ENCODE peak calls at places on chromosomes 3 and 15, in ten cellular contexts. One of them, this sample, is unnamed.

GRCh38 chr15:96504371-96504770 is 173.9 kb downstream of the NR2F2 start:
- DNase-seq in AG04449: no peak
- DNase-seq in Panc1: no peak
- DNase-seq in COR-L47: no peak
- DNase-seq in spleen: no peak
- DNase-seq in gastrocnemius medialis: no peak
- DNase-seq in lower lobe of right lung: no peak
- DNase-seq in 8988T: no peak
- DNase-seq in HS-27A: no peak
- DNase-seq in HEK293T: no peak
- DNase-seq in this sample: no peak

GRCh38 chr3:193052294-193052693 is 134.6 kb upstream of the MB21D2 start:
- DNase-seq in lower lobe of right lung: no peak
- DNase-seq in HS-27A: no peak
- DNase-seq in COR-L47: no peak
- DNase-seq in spleen: no peak
- DNase-seq in Panc1: no peak
- DNase-seq in gastrocnemius medialis: no peak
- DNase-seq in 8988T: no peak
- DNase-seq in HEK293T: no peak
- DNase-seq in AG04449: no peak
- DNase-seq in this sample: no peak

GRCh38 chr3:37526511-37526910 is 335.2 kb upstream of the CTDSPL start:
- DNase-seq in 8988T: no peak
- DNase-seq in HEK293T: no peak
- DNase-seq in COR-L47: no peak
- DNase-seq in spleen: no peak
- DNase-seq in HS-27A: no peak
- DNase-seq in Panc1: no peak
- DNase-seq in gastrocnemius medialis: peak; percentile 90
- DNase-seq in lower lobe of right lung: no peak
- DNase-seq in AG04449: no peak
- DNase-seq in this sample: no peak

GRCh38 chr15:48582472-48583235 is 62.9 kb downstream of the FBN1 start:
- DNase-seq in AG04449: peak; percentile 95
- DNase-seq in COR-L47: no peak
- DNase-seq in gastrocnemius medialis: no peak
- DNase-seq in lower lobe of right lung: no peak
- DNase-seq in HEK293T: peak; percentile 6
- DNase-seq in Panc1: no peak
- DNase-seq in 8988T: no peak
- DNase-seq in HS-27A: peak; percentile 78
- DNase-seq in spleen: no peak
- DNase-seq in this sample: no peak

GRCh38 chr3:194296448-194296831 is 54.7 kb downstream of the CPN2 start:
- DNase-seq in gastrocnemius medialis: no peak
- DNase-seq in HS-27A: peak; percentile 77
- DNase-seq in AG04449: no peak
- DNase-seq in Panc1: no peak
- DNase-seq in HEK293T: no peak
- DNase-seq in spleen: no peak
- DNase-seq in lower lobe of right lung: no peak
- DNase-seq in COR-L47: no peak
- DNase-seq in 8988T: no peak
- DNase-seq in this sample: peak; percentile 90

GRCh38 chr15:87871738-87872315 is 384.7 kb downstream of the NTRK3 start:
- DNase-seq in HEK293T: no peak
- DNase-seq in HS-27A: no peak
- DNase-seq in lower lobe of right lung: no peak
- DNase-seq in COR-L47: no peak
- DNase-seq in AG04449: no peak
- DNase-seq in spleen: no peak
- DNase-seq in 8988T: no peak
- DNase-seq in gastrocnemius medialis: no peak
- DNase-seq in Panc1: no peak
- DNase-seq in this sample: no peak

GRCh38 chr3:4974154-4974553 is 5.1 kb upstream of the BHLHE40 start:
- DNase-seq in spleen: no peak
- DNase-seq in AG04449: no peak
- DNase-seq in Panc1: no peak
- DNase-seq in gastrocnemius medialis: no peak
- DNase-seq in COR-L47: no peak
- DNase-seq in 8988T: no peak
- DNase-seq in lower lobe of right lung: no peak
- DNase-seq in HS-27A: no peak
- DNase-seq in HEK293T: no peak
- DNase-seq in this sample: no peak

GRCh38 chr15:52292780-52293392 is 2.7 kb downstream of the MYO5C start:
- DNase-seq in 8988T: no peak
- DNase-seq in spleen: peak; percentile 68
- DNase-seq in HEK293T: no peak
- DNase-seq in gastrocnemius medialis: no peak
- DNase-seq in AG04449: no peak
- DNase-seq in HS-27A: no peak
- DNase-seq in Panc1: no peak
- DNase-seq in COR-L47: no peak
- DNase-seq in lower lobe of right lung: no peak
- DNase-seq in this sample: no peak

GRCh38 chr15:47431501-47431900 is 285.8 kb upstream of the SEMA6D start:
- DNase-seq in Panc1: no peak
- DNase-seq in AG04449: peak; percentile 86
- DNase-seq in spleen: no peak
- DNase-seq in gastrocnemius medialis: no peak
- DNase-seq in 8988T: no peak
- DNase-seq in HEK293T: no peak
- DNase-seq in COR-L47: no peak
- DNase-seq in lower lobe of right lung: no peak
- DNase-seq in HS-27A: peak; percentile 75
- DNase-seq in this sample: no peak

GRCh38 chr3:106540743-106541142 is 671.9 kb upstream of the CBLB start:
- DNase-seq in HEK293T: peak; percentile 6
- DNase-seq in COR-L47: no peak
- DNase-seq in lower lobe of right lung: no peak
- DNase-seq in HS-27A: no peak
- DNase-seq in AG04449: no peak
- DNase-seq in Panc1: no peak
- DNase-seq in 8988T: no peak
- DNase-seq in spleen: no peak
- DNase-seq in gastrocnemius medialis: no peak
- DNase-seq in this sample: no peak

This sample was measured in kidney.